ENCODE peak calls at places on chromosomes 2 and 18, in seven cellular contexts. N is NCI-H510A treated with DMSO at 0.1 percent for 48 hours; P is right cardiac atrium; S is amniotic epithelial cell; W is neural progenitor cell; L is activated T-helper 2 cell treated with anti-CD3 and anti-CD28 coated beads, Interferon-gamma antibody, Interleukin-2, Interleukin-4, amounts not matched to agents 10 μg/mL and 5 μg/mL and 100 μg/mL, durations not matched to agents 14 hours and 24 hours and 36 hours; A is tibial artery. R is an unnamed sample.

GRCh38 chr2:40867829-40868228 is 415.9 kb upstream of the SLC8A1 start:
- DNase-seq in N (no peak), P (no peak), S (no peak), W (no peak), L (no peak), A (no peak), R (no peak)

GRCh38 chr2:159982270-159982669 is 80.1 kb downstream of the PLA2R1 start:
- DNase-seq in N (no peak), P (no peak), S (peak), W (no peak), L (no peak), A (peak), R (no peak)

GRCh38 chr2:131828164-131828561 is 300.5 kb downstream of the CCDC74A start:
- DNase-seq in N (no peak), P (peak), S (no peak), W (no peak), L (no peak), A (no peak), R (no peak)

GRCh38 chr2:6730003-6730402 is 135.7 kb downstream of the CMPK2 start:
- DNase-seq in N (no peak), P (no peak), S (no peak), W (no peak), L (no peak), A (no peak), R (no peak)

GRCh38 chr2:36707050-36707449 is 10.5 kb downstream of the VIT start:
- DNase-seq in N (no peak), P (no peak), S (peak), W (no peak), L (no peak), A (no peak), R (no peak)

GRCh38 chr18:45954070-45954712 is 12.9 kb downstream of the EPG5 start:
- DNase-seq in N (no peak), P (no peak), S (peak), W (no peak), L (no peak), A (no peak), R (no peak)

GRCh38 chr2:233386382-233387041 is 32.2 kb downstream of the DGKD start:
- DNase-seq in N (no peak), P (peak), S (peak), W (no peak), L (no peak), A (peak), R (no peak)

GRCh38 chr18:31648966-31649429 is 35.4 kb downstream of the B4GALT6 start:
- DNase-seq in N (no peak), P (no peak), S (peak), W (no peak), L (no peak), A (no peak), R (no peak)

GRCh38 chr18:75052475-75052874 is 156.5 kb downstream of the PTGR3 start:
- DNase-seq in N (no peak), P (no peak), S (no peak), W (no peak), L (no peak), A (no peak), R (no peak)

GRCh38 chr2:138536302-138536701 is 34.7 kb downstream of the SPOPL start:
- DNase-seq in N (no peak), P (no peak), S (peak), W (peak), L (no peak), A (no peak), R (no peak)